ENCODE peak calls at places on chromosomes 13 and 19, in five cellular contexts. M is cardiac fibroblast; L is activated naive CD4-positive, alpha-beta T cell; C is cardiac muscle cell; O is sciatic nerve. Q is an unnamed sample.
A peak's percentile ranks its signal among the peaks of the same experiment; 100 is the strongest.

GRCh38 chr19:39052846-39053245 is 20.5 kb upstream of the FBXO27 start:
- DNase-seq in M (no peak), L (no peak), C (no peak), O (no peak), Q (no peak)

GRCh38 chr13:20714161-20714560 is 10.7 kb downstream of the IL17D start:
- DNase-seq in M (no peak), L (no peak), C (peak; percentile 45), O (no peak), Q (no peak)

GRCh38 chr13:33138441-33138840 is 122.2 kb downstream of the KL start:
- DNase-seq in M (no peak), L (no peak), C (no peak), O (no peak), Q (no peak)

GRCh38 chr13:76994281-76994680 is 2.4 kb downstream of the CLN5 start:
- DNase-seq in M (no peak), L (no peak), C (no peak), O (no peak), Q (no peak)

GRCh38 chr13:110524484-110525254 is 36.9 kb downstream of the RAB20 start:
- DNase-seq in M (no peak), L (no peak), C (no peak), O (no peak), Q (peak; percentile 24)

GRCh38 chr19:1910169-1910568 is 5.0 kb downstream of the ADAT3 start:
- DNase-seq in M (peak; percentile 26), L (no peak), C (peak; percentile 26), O (no peak), Q (no peak)

GRCh38 chr13:46145950-46146349 is 36.0 kb downstream of the LCP1 start:
- DNase-seq in M (no peak), L (no peak), C (no peak), O (no peak), Q (no peak)

GRCh38 chr13:27792393-27793218 is at the start of gene GSX1:
- DNase-seq in M (peak; percentile 77), L (no peak), C (peak; percentile 85), O (peak; percentile 78), Q (peak; percentile 80)

GRCh38 chr13:82758056-82758455 is 1124.2 kb downstream of the SLITRK1 start:
- DNase-seq in M (peak; percentile 36), L (no peak), C (peak; percentile 37), O (no peak), Q (no peak)

GRCh38 chr19:3360494-3361383 is 5.6 kb upstream of the NFIC start:
- DNase-seq in M (no peak), L (peak; percentile 39), C (peak; percentile 39), O (peak; percentile 87), Q (no peak)

GRCh38 chr19:15532779-15533521 is 24.6 kb downstream of the CYP4F22 start:
- DNase-seq in M (no peak), L (no peak), C (peak; percentile 32), O (no peak), Q (no peak)

GRCh38 chr19:46299004-46299509 is 2.2 kb downstream of the HIF3A start:
- DNase-seq in M (peak; percentile 98), L (no peak), C (peak; percentile 97), O (peak; percentile 98), Q (no peak)

GRCh38 chr19:11268783-11269267 is 6.5 kb upstream of the DOCK6 start:
- DNase-seq in M (peak; percentile 90), L (no peak), C (peak; percentile 89), O (peak; percentile 85), Q (no peak)

GRCh38 chr13:54536112-54536511 is 1507.5 kb downstream of the OLFM4 start:
- DNase-seq in M (no peak), L (no peak), C (no peak), O (no peak), Q (peak; percentile 11)

GRCh38 chr13:32381539-32381938 is 46.4 kb downstream of the N4BP2L1 start:
- DNase-seq in M (peak; percentile 69), L (no peak), C (peak; percentile 67), O (no peak), Q (no peak)

GRCh38 chr19:34173145-34173956 is 1.0 kb downstream of the LSM14A start:
- DNase-seq in M (no peak), L (no peak), C (peak; percentile 61), O (peak; percentile 63), Q (peak; percentile 72)

GRCh38 chr13:61664821-61665705 is 249.4 kb upstream of the PCDH20 start:
- DNase-seq in M (peak; percentile 1), L (no peak), C (peak; percentile 0), O (no peak), Q (no peak)

GRCh38 chr19:53333071-53333465 is 481 bp upstream of the ZNF845 start:
- DNase-seq in M (no peak), L (no peak), C (no peak), O (peak; percentile 61), Q (peak; percentile 89)

GRCh38 chr13:41520699-41521630 is 63.6 kb downstream of the RGCC start:
- DNase-seq in M (peak; percentile 26), L (no peak), C (peak; percentile 30), O (no peak), Q (no peak)

GRCh38 chr19:48152552-48152951 is 17.6 kb downstream of the LIG1 start:
- DNase-seq in M (peak; percentile 69), L (peak; percentile 14), C (peak; percentile 68), O (peak; percentile 81), Q (peak; percentile 55)

GRCh38 chr13:37148501-37148900 is 43.0 kb upstream of the CSNK1A1L start:
- DNase-seq in M (peak; percentile 32), L (no peak), C (no peak), O (no peak), Q (no peak)

GRCh38 chr13:28503182-28503980 is 8.5 kb upstream of the FLT1 start:
- DNase-seq in M (no peak), L (no peak), C (no peak), O (no peak), Q (no peak)

GRCh38 chr19:16127776-16128371 is 15.6 kb upstream of the HSH2D start:
- DNase-seq in M (no peak), L (no peak), C (no peak), O (no peak), Q (no peak)

GRCh38 chr13:29993716-29994488 is 143.5 kb upstream of the UBL3 start:
- DNase-seq in M (no peak), L (no peak), C (peak; percentile 22), O (no peak), Q (no peak)

GRCh38 chr13:51125495-51126226 is 14.6 kb upstream of the C13orf42 start:
- DNase-seq in M (peak; percentile 70), L (no peak), C (peak; percentile 75), O (no peak), Q (peak; percentile 96)

GRCh38 chr13:75391432-75392100 is 90.4 kb downstream of the TBC1D4 start:
- DNase-seq in M (no peak), L (no peak), C (no peak), O (no peak), Q (no peak)

GRCh38 chr19:54653181-54653809 is 9.5 kb upstream of the LILRB4 start:
- DNase-seq in M (peak; percentile 42), L (no peak), C (peak; percentile 29), O (no peak), Q (peak; percentile 78)

GRCh38 chr19:45870798-45871197 is 6.7 kb downstream of the FOXA3 start:
- DNase-seq in M (no peak), L (no peak), C (no peak), O (no peak), Q (no peak)

GRCh38 chr13:39051157-39051556 is 12.9 kb downstream of the NHLRC3 start:
- DNase-seq in M (peak; percentile 67), L (no peak), C (peak; percentile 70), O (no peak), Q (peak; percentile 58)

GRCh38 chr19:31118292-31118925 is 230.8 kb downstream of the TSHZ3 start:
- DNase-seq in M (no peak), L (no peak), C (no peak), O (no peak), Q (no peak)

GRCh38 chr13:70959376-70959775 is 851.1 kb upstream of the KLHL1 start:
- DNase-seq in M (no peak), L (no peak), C (no peak), O (no peak), Q (no peak)

GRCh38 chr13:74325106-74325505 is 190.9 kb upstream of the KLF12 start:
- DNase-seq in M (peak; percentile 83), L (no peak), C (peak; percentile 88), O (no peak), Q (no peak)

GRCh38 chr19:46756544-46756888 is 10.3 kb upstream of the STRN4 start:
- DNase-seq in M (no peak), L (no peak), C (no peak), O (no peak), Q (no peak)

GRCh38 chr13:43764349-43764748 is 22.4 kb downstream of the ENOX1 start:
- DNase-seq in M (no peak), L (no peak), C (no peak), O (no peak), Q (no peak)